ENCODE peak calls at places on chromosomes 4 and X, in ten cellular contexts. V, E, L, T, M, D, X, N, S and O are unnamed samples.

GRCh38 chr4:186810613-186811150 is 87.0 kb upstream of the FAT1 start:
- DNase-seq in E (no peak), S (no peak), X (no peak), V (no peak), L (peak), N (no peak), M (no peak), T (no peak), D (peak), O (no peak)

GRCh38 chr4:117326091-117326490 is 240.7 kb upstream of the TRAM1L1 start:
- DNase-seq in N (no peak), X (no peak), M (no peak), S (no peak), V (no peak), L (no peak), D (no peak), T (no peak), E (no peak), O (no peak)

GRCh38 chr4:174317531-174317930 is 33.8 kb downstream of the CEP44 start:
- DNase-seq in S (no peak), M (no peak), V (no peak), X (no peak), L (no peak), N (no peak), T (no peak), E (no peak), D (peak), O (no peak)

GRCh38 chrX:155662297-155662696 is 49.5 kb upstream of the TMLHE start:
- DNase-seq in V (no peak), L (no peak), X (no peak), S (no peak), E (no peak), D (no peak), M (no peak), T (no peak), N (no peak), O (no peak)

GRCh38 chrX:1205681-1206611 is 6.5 kb downstream of the CRLF2 start:
- DNase-seq in V (peak), T (peak), X (peak), N (no peak), D (no peak), M (no peak), L (peak), S (peak), E (peak), O (no peak)

GRCh38 chr4:139175647-139176298 is 1.2 kb downstream of the ELF2 start:
- DNase-seq in M (peak), E (peak), L (no peak), S (no peak), T (no peak), X (peak), D (no peak), V (peak), N (no peak), O (no peak)

GRCh38 chrX:111095974-111096870 is at the start of gene PAK3:
- DNase-seq in N (peak), T (no peak), D (peak), L (no peak), X (peak), E (peak), M (no peak), V (peak), S (peak), O (no peak)

GRCh38 chrX:88735835-88736234 is 11.2 kb upstream of the CPXCR1 start:
- DNase-seq in X (no peak), V (no peak), D (no peak), L (no peak), S (no peak), M (no peak), T (no peak), N (no peak), E (no peak), O (no peak)

GRCh38 chr4:151569650-151570049 is 160.7 kb downstream of the FHIP1A start:
- DNase-seq in N (no peak), X (no peak), S (no peak), M (no peak), V (no peak), T (no peak), L (no peak), D (no peak), E (no peak), O (no peak)

GRCh38 chr4:147739239-147739823 is 7.4 kb downstream of the ARHGAP10 start:
- DNase-seq in L (no peak), T (no peak), X (no peak), E (no peak), M (no peak), N (no peak), D (no peak), V (no peak), S (no peak), O (no peak)

GRCh38 chr4:38322709-38323108 is 341.3 kb upstream of the KLF3 start:
- DNase-seq in S (no peak), D (no peak), L (no peak), M (no peak), E (peak), T (peak), N (no peak), X (peak), V (no peak), O (no peak)

GRCh38 chrX:149949743-149950436 is 11.6 kb upstream of the EOLA2 start:
- DNase-seq in V (no peak), X (no peak), D (no peak), E (peak), L (no peak), M (no peak), T (no peak), S (no peak), N (no peak), O (no peak)

GRCh38 chr4:73064536-73064935 is 5.0 kb downstream of the COX18 start:
- DNase-seq in D (no peak), X (no peak), S (no peak), M (no peak), T (no peak), L (no peak), N (no peak), V (no peak), E (no peak), O (no peak)

GRCh38 chr4:38284294-38285045 is 324.3 kb downstream of the PTTG2 start:
- DNase-seq in S (no peak), M (no peak), X (no peak), N (no peak), T (no peak), D (no peak), L (no peak), E (no peak), V (no peak), O (no peak)

GRCh38 chrX:39944416-39944815 is 153.3 kb downstream of the BCOR start:
- DNase-seq in L (no peak), D (no peak), E (no peak), T (no peak), M (no peak), X (no peak), S (no peak), V (no peak), N (no peak), O (no peak)

GRCh38 chrX:139759637-139760036 is 51.7 kb upstream of the MCF2 start:
- DNase-seq in D (no peak), S (no peak), N (no peak), E (peak), L (no peak), M (no peak), V (no peak), T (no peak), X (no peak), O (no peak)

GRCh38 chr4:77454858-77455257 is 150.8 kb upstream of the CXCL13 start:
- DNase-seq in D (no peak), L (no peak), X (no peak), V (no peak), M (no peak), S (no peak), T (no peak), N (no peak), E (no peak), O (no peak)

GRCh38 chr4:80035336-80035735 is 37.7 kb downstream of the ANTXR2 start:
- DNase-seq in L (no peak), D (no peak), E (no peak), M (no peak), X (no peak), T (no peak), S (no peak), V (no peak), N (no peak), O (no peak)

GRCh38 chrX:123348468-123348867 is 164.4 kb downstream of the GRIA3 start:
- DNase-seq in X (no peak), M (no peak), E (peak), V (no peak), S (no peak), D (no peak), T (no peak), L (no peak), N (no peak), O (no peak)

GRCh38 chr4:56757270-56757746 is 64.2 kb downstream of the SPINK2 start:
- DNase-seq in S (no peak), X (no peak), N (peak), D (no peak), E (peak), M (no peak), T (peak), V (peak), L (no peak), O (no peak)

GRCh38 chr4:95693594-95693993 is 144.8 kb upstream of the UNC5C start:
- DNase-seq in E (no peak), M (no peak), V (no peak), S (no peak), T (no peak), X (no peak), L (peak), N (peak), D (no peak), O (no peak)

GRCh38 chr4:55336138-55337034 is 9.7 kb upstream of the SRD5A3 start:
- DNase-seq in N (no peak), S (no peak), M (no peak), L (no peak), X (no peak), T (no peak), D (no peak), E (no peak), V (no peak), O (no peak)

GRCh38 chr4:38857354-38858096 is 908 bp upstream of the TLR6 start:
- DNase-seq in V (peak), L (no peak), E (peak), S (peak), N (no peak), T (peak), X (peak), D (no peak), M (no peak), O (peak)

GRCh38 chr4:6986067-6986780 is 56.9 kb upstream of the TADA2B start:
- DNase-seq in M (peak), V (no peak), T (peak), L (no peak), S (no peak), D (peak), E (peak), N (no peak), X (peak), O (no peak)

GRCh38 chr4:147749811-147750321 is 18.0 kb downstream of the ARHGAP10 start:
- DNase-seq in L (no peak), V (peak), S (no peak), X (no peak), N (no peak), D (peak), T (no peak), M (no peak), E (no peak), O (no peak)